ENCODE peak calls at places on chromosomes 3 and 15, in five cellular contexts. One of them, this sample, is unnamed.

GRCh38 chr3:40379674-40380306 is 7.2 kb upstream of the ENTPD3 start:
- DNase-seq in Panc1: no peak
- DNase-seq in cardiac fibroblast: no peak
- DNase-seq in AG09309: no peak
- DNase-seq in neural progenitor cell: no peak
- DNase-seq in this sample: no peak

GRCh38 chr3:124374583-124374982 is 355.7 kb upstream of the UMPS start:
- DNase-seq in Panc1: no peak
- DNase-seq in cardiac fibroblast: no peak
- DNase-seq in AG09309: no peak
- DNase-seq in neural progenitor cell: no peak
- DNase-seq in this sample: no peak

GRCh38 chr3:169344465-169344864 is 319.0 kb downstream of the MECOM start:
- DNase-seq in Panc1: no peak
- DNase-seq in cardiac fibroblast: peak
- DNase-seq in AG09309: no peak
- DNase-seq in neural progenitor cell: no peak
- DNase-seq in this sample: no peak

GRCh38 chr3:128650096-128651050 is at the start of gene RPN1:
- DNase-seq in Panc1: peak
- DNase-seq in cardiac fibroblast: peak
- DNase-seq in AG09309: peak
- DNase-seq in neural progenitor cell: peak
- DNase-seq in this sample: peak

GRCh38 chr3:127798716-127799115 is 23.6 kb downstream of the MGLL start:
- DNase-seq in Panc1: no peak
- DNase-seq in cardiac fibroblast: no peak
- DNase-seq in AG09309: no peak
- DNase-seq in neural progenitor cell: no peak
- DNase-seq in this sample: no peak

GRCh38 chr3:50318615-50319014 is 3.9 kb downstream of the HYAL2 start:
- DNase-seq in Panc1: no peak
- DNase-seq in cardiac fibroblast: no peak
- DNase-seq in AG09309: no peak
- DNase-seq in neural progenitor cell: no peak
- DNase-seq in this sample: no peak

GRCh38 chr3:124627501-124627908 is 102.7 kb upstream of the UMPS start:
- DNase-seq in Panc1: no peak
- DNase-seq in cardiac fibroblast: no peak
- DNase-seq in AG09309: no peak
- DNase-seq in neural progenitor cell: no peak
- DNase-seq in this sample: no peak

GRCh38 chr3:52006017-52006819 is 10.5 kb upstream of the RPL29 start:
- DNase-seq in Panc1: no peak
- DNase-seq in cardiac fibroblast: no peak
- DNase-seq in AG09309: no peak
- DNase-seq in neural progenitor cell: no peak
- DNase-seq in this sample: no peak

GRCh38 chr3:196207159-196207832 is 3.9 kb downstream of the ZDHHC19 start:
- DNase-seq in Panc1: no peak
- DNase-seq in cardiac fibroblast: no peak
- DNase-seq in AG09309: no peak
- DNase-seq in neural progenitor cell: peak
- DNase-seq in this sample: peak

GRCh38 chr3:77536038-77536775 is 496.3 kb downstream of the ROBO2 start:
- DNase-seq in Panc1: no peak
- DNase-seq in cardiac fibroblast: no peak
- DNase-seq in AG09309: no peak
- DNase-seq in neural progenitor cell: peak
- DNase-seq in this sample: no peak

GRCh38 chr3:134473868-134474546 is 11.8 kb downstream of the ANAPC13 start:
- DNase-seq in Panc1: no peak
- DNase-seq in cardiac fibroblast: peak
- DNase-seq in AG09309: peak
- DNase-seq in neural progenitor cell: peak
- DNase-seq in this sample: peak

GRCh38 chr3:111482611-111483010 is 59.4 kb upstream of the CD96 start:
- DNase-seq in Panc1: no peak
- DNase-seq in cardiac fibroblast: no peak
- DNase-seq in AG09309: no peak
- DNase-seq in neural progenitor cell: no peak
- DNase-seq in this sample: no peak

GRCh38 chr3:14329116-14329830 is 73.1 kb upstream of the SLC6A6 start:
- DNase-seq in Panc1: no peak
- DNase-seq in cardiac fibroblast: peak
- DNase-seq in AG09309: peak
- DNase-seq in neural progenitor cell: peak
- DNase-seq in this sample: no peak

GRCh38 chr15:70765504-70766281 is 2.3 kb upstream of the UACA start:
- DNase-seq in Panc1: no peak
- DNase-seq in cardiac fibroblast: peak
- DNase-seq in AG09309: peak
- DNase-seq in neural progenitor cell: no peak
- DNase-seq in this sample: no peak

GRCh38 chr3:97952280-97952679 is 20.0 kb downstream of the RIOX2 start:
- DNase-seq in Panc1: no peak
- DNase-seq in cardiac fibroblast: peak
- DNase-seq in AG09309: peak
- DNase-seq in neural progenitor cell: no peak
- DNase-seq in this sample: no peak

GRCh38 chr3:71987828-71988227 is 202.9 kb upstream of the PROK2 start:
- DNase-seq in Panc1: no peak
- DNase-seq in cardiac fibroblast: no peak
- DNase-seq in AG09309: peak
- DNase-seq in neural progenitor cell: peak
- DNase-seq in this sample: no peak

GRCh38 chr3:66910721-66911120 is 87.4 kb upstream of the KBTBD8 start:
- DNase-seq in Panc1: no peak
- DNase-seq in cardiac fibroblast: no peak
- DNase-seq in AG09309: no peak
- DNase-seq in neural progenitor cell: no peak
- DNase-seq in this sample: no peak

GRCh38 chr3:111919370-111920065 is 59.3 kb upstream of the ABHD10 start:
- DNase-seq in Panc1: no peak
- DNase-seq in cardiac fibroblast: no peak
- DNase-seq in AG09309: no peak
- DNase-seq in neural progenitor cell: no peak
- DNase-seq in this sample: no peak

GRCh38 chr3:76824658-76825310 is 215.1 kb upstream of the ROBO2 start:
- DNase-seq in Panc1: no peak
- DNase-seq in cardiac fibroblast: no peak
- DNase-seq in AG09309: no peak
- DNase-seq in neural progenitor cell: no peak
- DNase-seq in this sample: no peak

GRCh38 chr3:187211532-187212274 is 14.4 kb downstream of the RTP1 start:
- DNase-seq in Panc1: no peak
- DNase-seq in cardiac fibroblast: peak
- DNase-seq in AG09309: no peak
- DNase-seq in neural progenitor cell: no peak
- DNase-seq in this sample: no peak

GRCh38 chr15:80849308-80849707 is 70.1 kb downstream of the CEMIP start:
- DNase-seq in Panc1: no peak
- DNase-seq in cardiac fibroblast: peak
- DNase-seq in AG09309: peak
- DNase-seq in neural progenitor cell: no peak
- DNase-seq in this sample: no peak

DNA sequence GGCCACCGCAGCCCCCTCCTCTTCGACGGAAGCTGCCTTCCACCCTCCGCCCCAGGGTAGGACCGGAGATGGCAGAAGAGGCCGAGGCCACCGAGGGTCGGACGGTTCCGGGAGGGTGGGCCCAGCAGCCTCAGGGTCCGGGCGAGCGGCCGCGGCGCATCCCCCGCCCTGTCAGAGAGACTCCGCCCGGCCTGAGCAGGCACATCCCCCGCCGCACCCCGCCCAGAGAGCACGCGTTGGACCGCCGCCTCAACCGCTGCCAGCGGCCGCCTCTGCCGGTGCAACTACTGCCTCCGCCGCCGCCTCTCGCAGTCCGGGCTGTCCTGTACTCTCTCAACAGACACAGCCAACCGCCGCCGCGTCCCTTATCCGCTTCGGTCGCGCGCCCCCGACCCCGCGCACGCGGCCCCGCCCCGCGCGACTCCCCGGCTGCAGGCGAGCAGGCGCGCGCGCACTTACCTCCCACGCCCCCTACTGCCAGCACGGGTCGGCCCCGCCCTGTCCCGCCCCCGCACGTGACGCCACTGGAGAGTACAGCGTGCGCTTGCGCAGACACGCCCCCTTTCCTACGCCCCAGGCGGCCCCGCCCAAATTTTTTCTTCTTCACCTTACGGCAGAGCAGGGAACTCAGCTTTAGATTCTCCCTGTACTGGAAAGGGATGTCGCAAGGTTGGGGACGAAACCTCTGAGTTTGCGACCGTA is at the start of gene MYO9A:
- DNase-seq in Panc1: peak
- DNase-seq in cardiac fibroblast: peak
- DNase-seq in AG09309: peak
- DNase-seq in neural progenitor cell: peak
- DNase-seq in this sample: peak
- TF ChIP-seq CTCF in Panc1: peak
- TF ChIP-seq CTCF in cardiac fibroblast: no peak
- TF ChIP-seq CTCF in AG09309: no peak
- TF ChIP-seq CTCF in neural progenitor cell: peak
- TF ChIP-seq CTCF in this sample: no peak

DNA sequence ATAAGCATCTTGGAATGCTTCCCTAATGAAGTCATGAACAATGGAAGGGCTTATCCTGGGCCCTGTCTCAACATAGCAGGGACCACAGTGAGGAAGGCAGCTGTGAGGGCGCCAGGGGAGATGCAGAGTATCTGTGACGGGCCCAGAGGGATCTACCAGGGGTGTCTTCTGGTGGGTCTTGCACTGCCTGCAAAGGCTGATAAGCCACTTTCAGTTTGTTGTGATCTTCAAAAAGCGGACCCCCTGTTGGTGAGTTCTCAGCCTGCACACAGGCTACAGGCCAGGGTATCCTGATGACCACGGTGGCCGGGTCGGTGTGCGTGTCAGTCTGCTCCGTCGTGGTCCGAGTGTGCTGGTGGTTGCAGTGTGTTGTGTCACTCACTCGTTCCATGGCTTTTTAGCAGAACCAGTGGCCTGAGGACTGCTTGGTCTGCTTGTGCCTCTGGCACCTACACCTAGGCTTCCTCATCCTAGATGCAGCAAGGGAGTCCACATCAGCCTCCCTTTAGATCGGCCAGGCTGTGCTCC is 46.8 kb downstream of the CHDH start:
- DNase-seq in Panc1: no peak
- DNase-seq in cardiac fibroblast: no peak
- DNase-seq in AG09309: no peak
- DNase-seq in neural progenitor cell: no peak
- DNase-seq in this sample: no peak
- TF ChIP-seq CTCF in Panc1: no peak
- TF ChIP-seq CTCF in cardiac fibroblast: no peak
- TF ChIP-seq CTCF in AG09309: no peak
- TF ChIP-seq CTCF in neural progenitor cell: no peak
- TF ChIP-seq CTCF in this sample: no peak

GRCh38 chr3:48966876-48967361 is 23.1 kb upstream of the P4HTM start:
- DNase-seq in Panc1: no peak
- DNase-seq in cardiac fibroblast: no peak
- DNase-seq in AG09309: no peak
- DNase-seq in neural progenitor cell: no peak
- DNase-seq in this sample: no peak

GRCh38 chr3:48963591-48963990 is 26.4 kb upstream of the P4HTM start:
- DNase-seq in Panc1: no peak
- DNase-seq in cardiac fibroblast: no peak
- DNase-seq in AG09309: no peak
- DNase-seq in neural progenitor cell: no peak
- DNase-seq in this sample: no peak

GRCh38 chr3:48962939-48963338 is 27.1 kb upstream of the P4HTM start:
- DNase-seq in Panc1: no peak
- DNase-seq in cardiac fibroblast: no peak
- DNase-seq in AG09309: no peak
- DNase-seq in neural progenitor cell: no peak
- DNase-seq in this sample: no peak

GRCh38 chr3:48962340-48962739 is 27.7 kb upstream of the P4HTM start:
- DNase-seq in Panc1: no peak
- DNase-seq in cardiac fibroblast: no peak
- DNase-seq in AG09309: no peak
- DNase-seq in neural progenitor cell: no peak
- DNase-seq in this sample: no peak

DNA sequence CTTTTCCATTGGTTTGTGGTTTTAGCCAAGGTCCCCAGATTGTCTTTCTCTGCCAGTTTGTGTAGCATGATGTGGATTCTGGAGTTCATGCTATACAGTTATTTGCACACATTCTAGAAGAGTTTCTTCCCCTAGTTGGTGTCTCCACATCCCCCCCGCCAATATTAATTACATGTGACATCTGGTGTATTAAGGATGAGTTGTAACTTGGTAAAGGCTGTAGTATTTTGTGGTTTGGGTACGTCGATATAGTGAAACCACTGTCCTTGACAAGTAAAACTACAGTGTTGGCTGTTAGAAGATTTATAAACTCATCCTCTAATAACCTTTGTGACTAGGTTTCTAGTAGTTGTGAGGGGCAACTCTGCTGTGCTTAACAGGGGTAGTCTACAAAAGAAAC is 23.7 kb upstream of the P4HTM start:
- DNase-seq in Panc1: no peak
- DNase-seq in cardiac fibroblast: no peak
- DNase-seq in AG09309: no peak
- DNase-seq in neural progenitor cell: no peak
- DNase-seq in this sample: no peak
- TF ChIP-seq CTCF in Panc1: no peak
- TF ChIP-seq CTCF in cardiac fibroblast: no peak
- TF ChIP-seq CTCF in AG09309: no peak
- TF ChIP-seq CTCF in neural progenitor cell: no peak
- TF ChIP-seq CTCF in this sample: no peak

GRCh38 chr15:73987646-73988045 is 4.4 kb downstream of the STOML1 start:
- DNase-seq in Panc1: no peak
- DNase-seq in cardiac fibroblast: no peak
- DNase-seq in AG09309: no peak
- DNase-seq in neural progenitor cell: no peak
- DNase-seq in this sample: no peak
- TF ChIP-seq CTCF in Panc1: no peak
- TF ChIP-seq CTCF in cardiac fibroblast: no peak
- TF ChIP-seq CTCF in AG09309: no peak
- TF ChIP-seq CTCF in neural progenitor cell: no peak
- TF ChIP-seq CTCF in this sample: no peak

DNA sequence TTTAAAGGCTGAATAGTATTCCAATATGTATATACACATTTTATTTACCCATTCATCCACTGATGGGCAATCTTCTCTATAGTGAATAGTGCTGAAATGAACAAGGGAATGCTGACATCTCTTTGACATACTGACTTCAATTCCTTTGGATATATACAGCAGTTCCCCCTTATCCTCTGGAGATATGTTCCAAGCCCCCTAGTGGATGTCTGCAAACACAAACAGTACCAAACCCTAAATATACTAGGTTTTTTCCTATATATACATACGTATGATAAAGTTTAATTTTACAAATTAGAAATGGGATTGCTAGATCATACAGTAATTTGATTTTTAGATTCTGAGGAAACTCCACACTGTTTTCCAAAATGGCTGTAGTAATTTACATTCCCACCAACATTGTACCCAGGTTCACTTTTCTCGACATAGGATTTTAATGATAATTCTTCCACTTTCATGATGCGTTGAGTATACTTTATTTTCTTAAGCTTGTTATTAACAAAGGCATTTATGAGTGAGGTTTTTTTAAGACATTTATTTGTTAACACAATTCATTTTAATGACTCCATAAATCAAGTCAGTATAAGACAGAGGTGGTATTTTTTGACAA is 38.2 kb downstream of the VPS13C start:
- DNase-seq in Panc1: no peak
- DNase-seq in cardiac fibroblast: no peak
- DNase-seq in AG09309: no peak
- DNase-seq in neural progenitor cell: peak
- DNase-seq in this sample: no peak
- TF ChIP-seq CTCF in Panc1: peak
- TF ChIP-seq CTCF in cardiac fibroblast: peak
- TF ChIP-seq CTCF in AG09309: peak
- TF ChIP-seq CTCF in neural progenitor cell: peak
- TF ChIP-seq CTCF in this sample: peak